ENCODE peak calls at places on chromosomes 3 and 15, in five cellular contexts. J is CD8-positive, alpha-beta memory T cell; R is T-helper 1 cell; F is stimulated activated naive CD8-positive, alpha-beta T cell treated with anti-CD3 and anti-CD28 coated beads, Interleukin-15, amount 100 ng/mL, for 72 hours; S is ELF-1. C is an unnamed sample.

GRCh38 chr15:39100106-39100505 is 480.8 kb upstream of the THBS1 start:
- DNase-seq in S (no peak), F (no peak), R (no peak), J (no peak), C (no peak)

GRCh38 chr15:39498642-39499041 is 82.2 kb upstream of the THBS1 start:
- DNase-seq in F (no peak), S (no peak), R (no peak), J (no peak), C (no peak)

GRCh38 chr3:15205934-15206661 is at the start of gene CAPN7:
- DNase-seq in S (peak; percentile 86), J (peak; percentile 94), F (peak; percentile 95), R (peak; percentile 95), C (peak; percentile 96)

GRCh38 chr3:83092521-83093221 is 1331.2 kb upstream of the GBE1 start:
- DNase-seq in R (no peak), J (no peak), F (no peak), S (no peak), C (no peak)

GRCh38 chr15:88913850-88914169 is 631 bp upstream of the MFGE8 start:
- DNase-seq in R (no peak), S (no peak), F (no peak), J (no peak), C (no peak)

GRCh38 chr3:197507541-197507940 is 48.2 kb downstream of the BDH1 start:
- DNase-seq in J (no peak), R (no peak), S (no peak), F (no peak), C (no peak)

GRCh38 chr3:137199678-137200077 is 241.9 kb downstream of the IL20RB start:
- DNase-seq in F (no peak), S (no peak), R (no peak), J (no peak), C (no peak)

GRCh38 chr3:73874596-73874995 is 249.9 kb upstream of the PDZRN3 start:
- DNase-seq in S (no peak), J (no peak), R (no peak), F (no peak), C (no peak)

GRCh38 chr15:43446344-43446743 is 46.6 kb downstream of the TP53BP1 start:
- DNase-seq in R (no peak), F (no peak), J (no peak), S (no peak), C (no peak)

GRCh38 chr3:120172070-120172469 is 77.8 kb upstream of the GSK3B start:
- DNase-seq in R (no peak), F (no peak), S (no peak), J (no peak), C (no peak)

GRCh38 chr3:46893146-46893748 is 15.7 kb downstream of the PTH1R start:
- DNase-seq in J (no peak), R (no peak), S (no peak), F (no peak), C (no peak)

GRCh38 chr15:52042051-52042851 is 23.2 kb downstream of the MAPK6 start:
- DNase-seq in R (no peak), F (no peak), S (no peak), J (no peak), C (no peak)

GRCh38 chr3:197353001-197353866 is 54.8 kb upstream of the DLG1 start:
- DNase-seq in S (no peak), J (no peak), R (no peak), F (no peak), C (no peak)